ENCODE peak calls at places on chromosomes 7 and 10, in eight cellular contexts. N, U, O, T, I, B, V and C are unnamed samples.

GRCh38 chr7:133140994-133141595 is 59.2 kb upstream of the CHCHD3 start:
- DNase-seq in N (no peak), U (no peak), O (no peak), T (no peak), I (no peak), B (no peak), V (no peak), C (no peak)

GRCh38 chr7:142498364-142498763 is 240.5 kb upstream of the PRSS58 start:
- DNase-seq in N (peak), U (no peak), O (no peak), T (no peak), I (peak), B (no peak), V (no peak), C (no peak)

GRCh38 chr10:80500572-80501380 is 36.9 kb upstream of the SH2D4B start:
- DNase-seq in N (peak), U (no peak), O (no peak), T (peak), I (peak), B (no peak), V (no peak), C (no peak)

GRCh38 chr7:27169658-27170493 is 4.2 kb downstream of the HOXA10 start:
- DNase-seq in N (no peak), U (no peak), O (no peak), T (no peak), I (no peak), B (no peak), V (no peak), C (no peak)

GRCh38 chr10:71761541-71762113 is 11.7 kb downstream of the VSIR start:
- DNase-seq in N (no peak), U (no peak), O (no peak), T (no peak), I (no peak), B (no peak), V (no peak), C (no peak)

GRCh38 chr10:28020993-28021982 is 22.4 kb upstream of the ODAD2 start:
- DNase-seq in N (no peak), U (no peak), O (no peak), T (no peak), I (no peak), B (no peak), V (no peak), C (no peak)

GRCh38 chr10:101693701-101694055 is 1.3 kb downstream of the FBXW4 start:
- DNase-seq in N (peak), U (no peak), O (no peak), T (peak), I (peak), B (no peak), V (no peak), C (no peak)

GRCh38 chr7:40133561-40134427 is 628 bp downstream of the MPLKIP start:
- DNase-seq in N (peak), U (no peak), O (no peak), T (peak), I (peak), B (no peak), V (no peak), C (no peak)

GRCh38 chr7:101402835-101403234 is 40.2 kb downstream of the COL26A1 start:
- DNase-seq in N (no peak), U (no peak), O (no peak), T (no peak), I (no peak), B (no peak), V (no peak), C (no peak)

GRCh38 chr10:14047431-14047830 is 283.3 kb downstream of the FRMD4A start:
- DNase-seq in N (no peak), U (no peak), O (no peak), T (no peak), I (no peak), B (no peak), V (no peak), C (no peak)

GRCh38 chr7:87152897-87153641 is 816 bp downstream of the DMTF1 start:
- DNase-seq in N (peak), U (no peak), O (no peak), T (peak), I (peak), B (peak), V (no peak), C (no peak)

GRCh38 chr10:45091968-45092367 is 91.2 kb downstream of the ZNF22 start:
- DNase-seq in N (no peak), U (no peak), O (no peak), T (no peak), I (no peak), B (no peak), V (no peak), C (no peak)

GRCh38 chr7:156963472-156963871 is 14.0 kb downstream of the NOM1 start:
- DNase-seq in N (no peak), U (no peak), O (no peak), T (no peak), I (no peak), B (no peak), V (no peak), C (no peak)

GRCh38 chr10:95516774-95517373 is 44.3 kb downstream of the SORBS1 start:
- DNase-seq in N (no peak), U (no peak), O (no peak), T (no peak), I (no peak), B (no peak), V (no peak), C (no peak)